ENCODE peak calls at places on chromosome 5, in seven cellular contexts. B, Z, D, L, P, C and K are unnamed samples.

GRCh38 chr5:79560774-79561524 is 47.0 kb upstream of the HOMER1 start:
- DNase-seq in B (peak), Z (peak), D (no peak), L (no peak), P (no peak), C (no peak), K (no peak)

GRCh38 chr5:89236900-89237299 is 353.9 kb upstream of the MEF2C start:
- DNase-seq in B (no peak), Z (no peak), D (no peak), L (no peak), P (no peak), C (no peak), K (no peak)

GRCh38 chr5:95631991-95632675 is 12.2 kb downstream of the GPR150 start:
- DNase-seq in B (peak), Z (peak), D (peak), L (no peak), P (no peak), C (peak), K (no peak)

GRCh38 chr5:172564187-172564586 is 76.9 kb upstream of the NEURL1B start:
- DNase-seq in B (no peak), Z (no peak), D (no peak), L (no peak), P (no peak), C (no peak), K (no peak)

GRCh38 chr5:133801955-133802751 is 166.3 kb downstream of the C5orf15 start:
- DNase-seq in B (no peak), Z (peak), D (no peak), L (no peak), P (no peak), C (peak), K (no peak)

GRCh38 chr5:65017636-65018035 is 248.9 kb downstream of the CWC27 start:
- DNase-seq in B (no peak), Z (no peak), D (no peak), L (no peak), P (no peak), C (no peak), K (no peak)

GRCh38 chr5:141637693-141638419 is 1.1 kb downstream of the RELL2 start:
- DNase-seq in B (peak), Z (peak), D (no peak), L (no peak), P (peak), C (peak), K (no peak)

GRCh38 chr5:94057655-94058054 is 316.3 kb upstream of the POU5F2 start:
- DNase-seq in B (no peak), Z (no peak), D (no peak), L (no peak), P (no peak), C (no peak), K (no peak)

GRCh38 chr5:179408646-179409045 is 63.4 kb upstream of the ADAMTS2 start:
- DNase-seq in B (no peak), Z (no peak), D (no peak), L (no peak), P (no peak), C (no peak), K (no peak)

GRCh38 chr5:74311961-74312360 is 328.6 kb downstream of the ENC1 start:
- DNase-seq in B (no peak), Z (peak), D (no peak), L (no peak), P (no peak), C (no peak), K (no peak)

GRCh38 chr5:78698218-78698751 is 49.7 kb upstream of the LHFPL2 start:
- DNase-seq in B (no peak), Z (peak), D (no peak), L (no peak), P (no peak), C (peak), K (no peak)

GRCh38 chr5:115816226-115817042 is at the start of gene CDO1:
- DNase-seq in B (no peak), Z (peak), D (no peak), L (no peak), P (peak), C (peak), K (no peak)

GRCh38 chr5:67538343-67538670 is 341.7 kb upstream of the CD180 start:
- DNase-seq in B (no peak), Z (no peak), D (no peak), L (no peak), P (no peak), C (no peak), K (no peak)

GRCh38 chr5:54676466-54676865 is 158.9 kb downstream of the SNX18 start:
- DNase-seq in B (no peak), Z (no peak), D (no peak), L (no peak), P (no peak), C (no peak), K (no peak)

GRCh38 chr5:11110128-11110527 is 349.1 kb upstream of the DAP start:
- DNase-seq in B (no peak), Z (no peak), D (no peak), L (no peak), P (no peak), C (no peak), K (no peak)

GRCh38 chr5:81881595-81881994 is 90.2 kb upstream of the ATG10 start:
- DNase-seq in B (no peak), Z (no peak), D (no peak), L (no peak), P (no peak), C (no peak), K (no peak)

GRCh38 chr5:135020111-135020895 is 13.7 kb downstream of the PITX1 start:
- DNase-seq in B (no peak), Z (no peak), D (no peak), L (no peak), P (no peak), C (no peak), K (no peak)

GRCh38 chr5:176151286-176151685 is 86.9 kb upstream of the SIMC1 start:
- DNase-seq in B (no peak), Z (peak), D (peak), L (peak), P (no peak), C (peak), K (no peak)

GRCh38 chr5:9498541-9499497 is 47.1 kb downstream of the SEMA5A start:
- DNase-seq in B (peak), Z (no peak), D (no peak), L (no peak), P (peak), C (peak), K (no peak)

GRCh38 chr5:37197340-37198050 is 51.7 kb downstream of the CPLANE1 start:
- DNase-seq in B (peak), Z (no peak), D (no peak), L (no peak), P (no peak), C (no peak), K (no peak)

GRCh38 chr5:157915638-157916037 is 56.7 kb upstream of the CLINT1 start:
- DNase-seq in B (no peak), Z (no peak), D (no peak), L (no peak), P (no peak), C (peak), K (no peak)

GRCh38 chr5:116472274-116472673 is 102.3 kb downstream of the SEMA6A start:
- DNase-seq in B (no peak), Z (no peak), D (no peak), L (no peak), P (no peak), C (no peak), K (no peak)

GRCh38 chr5:163696270-163696887 is 191.0 kb downstream of the MAT2B start:
- DNase-seq in B (peak), Z (peak), D (peak), L (peak), P (peak), C (peak), K (no peak)

GRCh38 chr5:4018968-4019766 is 423.5 kb downstream of the IRX1 start:
- DNase-seq in B (no peak), Z (peak), D (no peak), L (no peak), P (no peak), C (no peak), K (no peak)

GRCh38 chr5:40798012-40798855 is at the start of gene PRKAA1:
- DNase-seq in B (peak), Z (peak), D (peak), L (peak), P (peak), C (peak), K (peak)

GRCh38 chr5:77312411-77312810 is 101.9 kb downstream of the PDE8B start:
- DNase-seq in B (no peak), Z (peak), D (no peak), L (no peak), P (no peak), C (peak), K (no peak)

GRCh38 chr5:91352831-91353695 is 30.1 kb downstream of the ARRDC3 start:
- DNase-seq in B (no peak), Z (no peak), D (no peak), L (no peak), P (no peak), C (no peak), K (no peak)

GRCh38 chr5:39363217-39363616 is 1.1 kb downstream of the C9 start:
- DNase-seq in B (no peak), Z (no peak), D (no peak), L (no peak), P (no peak), C (no peak), K (no peak)

GRCh38 chr5:112594060-112594850 is 143.4 kb upstream of the APC start:
- DNase-seq in B (no peak), Z (peak), D (peak), L (no peak), P (no peak), C (no peak), K (no peak)

GRCh38 chr5:135551593-135552447 is 16.1 kb upstream of the NEUROG1 start:
- DNase-seq in B (peak), Z (peak), D (no peak), L (peak), P (peak), C (peak), K (peak)

GRCh38 chr5:179265529-179266290 is 79.6 kb downstream of the ADAMTS2 start:
- DNase-seq in B (no peak), Z (peak), D (peak), L (peak), P (no peak), C (peak), K (peak)

GRCh38 chr5:43315262-43315661 is 2.0 kb upstream of the HMGCS1 start:
- DNase-seq in B (no peak), Z (no peak), D (peak), L (no peak), P (no peak), C (peak), K (no peak)

GRCh38 chr5:160159991-160160826 is 41.0 kb upstream of the PWWP2A start:
- DNase-seq in B (no peak), Z (no peak), D (no peak), L (no peak), P (peak), C (no peak), K (no peak)

GRCh38 chr5:160162910-160163309 is 43.7 kb upstream of the PWWP2A start:
- DNase-seq in B (no peak), Z (no peak), D (no peak), L (no peak), P (no peak), C (no peak), K (no peak)

GRCh38 chr5:160161626-160162025 is 42.4 kb upstream of the PWWP2A start:
- DNase-seq in B (no peak), Z (no peak), D (no peak), L (no peak), P (no peak), C (no peak), K (no peak)

GRCh38 chr5:160155017-160155725 is 35.9 kb upstream of the PWWP2A start:
- DNase-seq in B (peak), Z (no peak), D (no peak), L (no peak), P (no peak), C (no peak), K (no peak)

DNA sequence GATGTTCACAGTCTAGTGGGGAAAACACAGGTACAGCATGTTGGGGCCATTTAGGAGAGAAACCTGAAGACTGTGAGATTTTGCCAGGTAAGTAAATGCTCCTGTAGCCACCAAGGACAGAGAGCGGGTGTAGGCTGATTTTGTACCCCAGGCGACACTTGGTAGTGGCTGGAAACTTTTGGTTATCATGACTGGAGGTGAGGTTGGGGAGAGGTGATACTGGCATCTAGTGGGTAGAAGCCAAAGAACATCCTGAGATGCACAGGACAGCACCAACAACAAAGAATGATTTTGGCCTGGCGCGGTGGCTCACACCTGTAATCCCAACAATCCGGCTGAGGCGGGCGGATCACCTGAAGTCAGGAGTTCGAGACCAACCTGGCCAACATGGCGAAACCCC is 38.8 kb upstream of the PWWP2A start:
- DNase-seq in B (peak), Z (no peak), D (no peak), L (no peak), P (no peak), C (no peak), K (no peak)
- TF ChIP-seq CTCF in B (no peak), Z (no peak), D (no peak), L (no peak), P (no peak), C (peak), K (no peak)

GRCh38 chr5:111453747-111454146 is 58.6 kb downstream of the STARD4 start:
- DNase-seq in B (no peak), Z (peak), D (no peak), L (no peak), P (no peak), C (peak), K (no peak)

GRCh38 chr5:111453290-111453689 is 59.0 kb downstream of the STARD4 start:
- DNase-seq in B (no peak), Z (no peak), D (no peak), L (no peak), P (no peak), C (peak), K (no peak)

DNA sequence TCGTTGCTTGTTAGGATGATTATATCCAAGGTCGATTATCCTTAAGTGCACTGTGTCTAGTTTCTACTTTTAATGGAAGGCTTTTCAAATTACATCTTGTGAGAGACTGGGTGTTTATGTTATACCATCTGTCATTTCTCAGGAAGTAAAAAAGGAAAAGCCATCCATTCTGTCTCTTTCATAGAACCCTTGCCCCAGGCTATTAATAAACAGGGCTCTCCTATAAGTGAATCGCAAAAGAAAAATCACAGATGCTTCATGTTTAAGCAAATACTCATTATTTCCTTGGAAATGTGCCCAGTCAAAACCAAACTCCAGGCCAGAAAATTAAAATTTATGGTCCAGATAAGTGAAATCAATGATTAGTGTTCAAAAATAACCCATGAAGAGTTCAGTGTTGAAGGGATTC is 58.1 kb downstream of the STARD4 start:
- DNase-seq in B (no peak), Z (no peak), D (no peak), L (no peak), P (no peak), C (no peak), K (no peak)
- TF ChIP-seq CTCF in B (no peak), Z (no peak), D (no peak), L (no peak), P (no peak), C (no peak), K (no peak)

DNA sequence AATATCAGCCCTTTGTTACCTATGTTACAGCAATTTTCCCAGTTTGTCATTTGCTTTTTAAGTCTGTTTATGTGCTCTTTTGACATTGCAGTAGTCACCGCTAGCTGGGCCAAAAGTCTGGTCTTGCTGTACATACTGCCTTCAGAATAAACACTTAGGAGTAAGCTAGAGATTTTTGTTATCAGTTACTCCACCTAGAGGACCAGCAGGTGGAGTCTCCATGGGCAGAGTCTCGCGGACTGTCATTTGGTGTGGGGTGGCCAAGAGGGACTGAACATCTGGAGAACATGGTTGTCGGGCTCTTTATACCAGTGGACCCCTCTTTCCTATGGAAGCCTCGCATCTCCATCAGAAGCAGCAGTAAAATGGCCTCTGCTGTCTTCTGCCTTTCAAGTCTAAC is 10.8 kb upstream of the MGAT1 start:
- DNase-seq in B (no peak), Z (no peak), D (no peak), L (no peak), P (no peak), C (no peak), K (no peak)
- TF ChIP-seq CTCF in B (peak), Z (no peak), D (peak), L (no peak), P (no peak), C (no peak), K (no peak)

GRCh38 chr5:145478651-145479050 is 356.5 kb downstream of the PRELID2 start:
- DNase-seq in B (no peak), Z (no peak), D (no peak), L (no peak), P (no peak), C (peak), K (no peak)

GRCh38 chr5:145479271-145479670 is 355.9 kb downstream of the PRELID2 start:
- DNase-seq in B (no peak), Z (peak), D (no peak), L (no peak), P (no peak), C (peak), K (no peak)

GRCh38 chr5:145484195-145484594 is 350.9 kb downstream of the PRELID2 start:
- DNase-seq in B (no peak), Z (peak), D (peak), L (peak), P (no peak), C (peak), K (no peak)

GRCh38 chr5:145479862-145480261 is 355.3 kb downstream of the PRELID2 start:
- DNase-seq in B (no peak), Z (peak), D (no peak), L (no peak), P (no peak), C (no peak), K (no peak)

GRCh38 chr5:145483211-145483610 is 351.9 kb downstream of the PRELID2 start:
- DNase-seq in B (no peak), Z (peak), D (peak), L (no peak), P (no peak), C (peak), K (no peak)
- TF ChIP-seq CTCF in B (no peak), Z (no peak), D (no peak), L (no peak), P (no peak), C (no peak), K (no peak)

GRCh38 chr5:16588434-16589214 is 28.2 kb downstream of the RETREG1 start:
- DNase-seq in B (no peak), Z (no peak), D (no peak), L (no peak), P (no peak), C (no peak), K (no peak)

GRCh38 chr5:16589658-16590057 is 27.1 kb downstream of the RETREG1 start:
- DNase-seq in B (no peak), Z (no peak), D (no peak), L (no peak), P (no peak), C (no peak), K (no peak)

GRCh38 chr5:16582081-16582480 is 34.7 kb downstream of the RETREG1 start:
- DNase-seq in B (no peak), Z (no peak), D (no peak), L (no peak), P (no peak), C (no peak), K (no peak)

GRCh38 chr5:16580382-16580781 is 36.4 kb downstream of the RETREG1 start:
- DNase-seq in B (no peak), Z (no peak), D (no peak), L (no peak), P (no peak), C (no peak), K (no peak)

GRCh38 chr5:16585028-16585667 is 31.6 kb downstream of the RETREG1 start:
- DNase-seq in B (no peak), Z (no peak), D (no peak), L (no peak), P (no peak), C (no peak), K (no peak)
- TF ChIP-seq CTCF in B (peak), Z (peak), D (peak), L (peak), P (peak), C (peak), K (no peak)

GRCh38 chr5:151890299-151890698 is 34.4 kb downstream of the GLRA1 start:
- DNase-seq in B (no peak), Z (no peak), D (no peak), L (no peak), P (no peak), C (no peak), K (no peak)
- TF ChIP-seq CTCF in B (no peak), Z (no peak), D (no peak), L (no peak), P (no peak), C (peak), K (no peak)

DNA sequence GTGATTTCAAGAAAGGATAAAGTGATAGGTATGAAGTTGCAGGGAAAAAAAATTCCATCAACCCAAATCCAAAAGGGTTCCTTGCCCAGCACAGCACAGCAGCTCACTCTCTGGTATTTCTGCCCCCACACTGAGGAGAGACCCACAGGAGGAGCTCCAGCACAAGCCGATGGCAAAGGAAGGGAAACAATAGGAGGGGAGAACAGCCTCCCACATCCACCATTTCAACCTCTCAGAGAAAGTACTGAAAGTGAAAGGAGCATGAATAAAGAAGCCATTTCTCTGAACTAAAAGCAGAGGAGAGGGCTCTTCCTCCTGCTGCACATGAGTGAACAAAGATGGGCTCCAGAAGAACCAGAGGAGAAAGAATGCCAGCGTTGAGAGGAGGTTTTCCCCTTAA is 54.9 kb upstream of the ZSWIM6 start:
- DNase-seq in B (no peak), Z (peak), D (no peak), L (peak), P (no peak), C (peak), K (no peak)
- TF ChIP-seq CTCF in B (no peak), Z (peak), D (peak), L (peak), P (no peak), C (peak), K (no peak)

GRCh38 chr5:149702953-149703646 is 27.0 kb upstream of the PPARGC1B start:
- DNase-seq in B (no peak), Z (no peak), D (no peak), L (no peak), P (no peak), C (no peak), K (no peak)
- TF ChIP-seq CTCF in B (no peak), Z (no peak), D (no peak), L (no peak), P (no peak), C (no peak), K (no peak)